ENCODE peak calls at places on chromosomes 7 and 10, in eight cellular contexts. T, C, D, W, R, U, I and G are unnamed samples.

GRCh38 chr10:133329401-133330202 is 7.1 kb downstream of the CALY start:
- DNase-seq in T (peak), C (peak), D (peak), W (peak), R (peak), U (peak), I (peak), G (peak)

GRCh38 chr7:155702616-155703015 is 58.2 kb downstream of the RBM33 start:
- DNase-seq in T (peak), C (no peak), D (peak), W (no peak), R (no peak), U (peak), I (no peak), G (no peak)

GRCh38 chr10:12377891-12378290 is 28.5 kb downstream of the CAMK1D start:
- DNase-seq in T (no peak), C (no peak), D (no peak), W (no peak), R (no peak), U (no peak), I (no peak), G (no peak)

GRCh38 chr10:34272316-34272715 is 542.8 kb downstream of the PARD3 start:
- DNase-seq in T (no peak), C (no peak), D (no peak), W (no peak), R (no peak), U (no peak), I (no peak), G (no peak)

GRCh38 chr7:16233519-16233918 is 187.8 kb downstream of the CRPPA start:
- DNase-seq in T (no peak), C (no peak), D (no peak), W (no peak), R (no peak), U (no peak), I (no peak), G (no peak)

GRCh38 chr7:129855234-129855673 is 97.5 kb downstream of the UBE2H start:
- DNase-seq in T (no peak), C (no peak), D (peak), W (no peak), R (no peak), U (peak), I (no peak), G (no peak)

GRCh38 chr7:68964060-68964459 is 634.2 kb upstream of the AUTS2 start:
- DNase-seq in T (no peak), C (peak), D (peak), W (no peak), R (no peak), U (peak), I (no peak), G (no peak)

GRCh38 chr10:44822993-44823392 is 88.1 kb upstream of the TMEM72 start:
- DNase-seq in T (no peak), C (no peak), D (no peak), W (no peak), R (no peak), U (no peak), I (no peak), G (no peak)

GRCh38 chr7:34048445-34048844 is 143.1 kb downstream of the BMPER start:
- DNase-seq in T (no peak), C (no peak), D (peak), W (no peak), R (no peak), U (no peak), I (no peak), G (no peak)

GRCh38 chr10:110783509-110784103 is 88.1 kb upstream of the PDCD4 start:
- DNase-seq in T (no peak), C (no peak), D (peak), W (peak), R (no peak), U (no peak), I (no peak), G (no peak)

GRCh38 chr7:17041324-17041723 is 159.5 kb upstream of the AGR3 start:
- DNase-seq in T (peak), C (no peak), D (peak), W (no peak), R (no peak), U (peak), I (no peak), G (no peak)

GRCh38 chr10:59885430-59886134 is 20.8 kb downstream of the CCDC6 start:
- DNase-seq in T (no peak), C (no peak), D (no peak), W (no peak), R (peak), U (no peak), I (no peak), G (no peak)

GRCh38 chr10:112208981-112209380 is 25.4 kb upstream of the GPAM start:
- DNase-seq in T (no peak), C (no peak), D (peak), W (no peak), R (no peak), U (peak), I (no peak), G (no peak)

GRCh38 chr7:826230-826905 is 5.9 kb upstream of the SUN1 start:
- DNase-seq in T (no peak), C (no peak), D (peak), W (no peak), R (no peak), U (no peak), I (peak), G (no peak)
- H3K27ac ChIP-seq in T (no peak), C (no peak), D (peak), W (no peak), R (no peak), U (peak), I (no peak), G (no peak)

GRCh38 chr7:145534301-145534700 is 582.3 kb upstream of the CNTNAP2 start:
- DNase-seq in T (no peak), C (no peak), D (no peak), W (no peak), R (no peak), U (no peak), I (no peak), G (no peak)
- H3K27ac ChIP-seq in T (no peak), C (no peak), D (no peak), W (no peak), R (no peak), U (no peak), I (no peak), G (no peak)

GRCh38 chr10:92689663-92690210 is at the start of gene HHEX:
- DNase-seq in T (peak), C (peak), D (peak), W (peak), R (peak), U (peak), I (no peak), G (peak)
- H3K27ac ChIP-seq in T (no peak), C (no peak), D (no peak), W (peak), R (no peak), U (no peak), I (no peak), G (peak)

DNA sequence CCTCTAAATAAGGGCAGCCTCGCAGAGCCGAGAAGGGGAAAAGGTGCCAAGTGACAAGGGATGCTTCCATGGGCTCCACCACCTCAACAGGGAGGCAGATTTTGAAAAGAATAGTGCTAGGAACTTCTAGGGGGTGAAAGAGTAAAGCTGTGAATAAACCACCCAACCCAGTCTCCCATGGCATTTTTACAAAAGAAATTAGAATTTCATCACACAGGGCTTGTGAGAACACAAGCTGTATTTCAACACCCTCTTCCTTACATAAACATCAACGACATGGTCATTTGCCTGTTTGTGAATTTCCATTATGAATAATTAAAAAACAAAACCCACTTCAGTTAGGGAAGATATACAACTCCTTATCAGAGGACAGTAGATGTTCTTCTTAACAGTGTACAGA is 207.9 kb upstream of the MGMT start:
- DNase-seq in T (no peak), C (no peak), D (no peak), W (no peak), R (no peak), U (no peak), I (no peak), G (no peak)
- H3K27ac ChIP-seq in T (no peak), C (no peak), D (no peak), W (no peak), R (no peak), U (no peak), I (no peak), G (no peak)